ENCODE peak calls at places on chromosomes 13 and 19, in nine cellular contexts. J is GM12878, I is mesenteric fat pad, V is NCI-H2081, B is amniotic stem cell, K is tibial nerve, W is Right ventricle myocardium superior, L is A549, D is ACHN. E is an unnamed sample.

GRCh38 chr13:35484384-35484783 is 7.9 kb upstream of the MAB21L1 start:
- DNase-seq in B (no peak), J (no peak), L (no peak), K (no peak), V (no peak), W (no peak), I (no peak), D (no peak), E (no peak)

GRCh38 chr19:32675720-32676185 is at the start of gene RGS9BP:
- DNase-seq in B (peak), J (no peak), V (peak), D (peak), K (peak), I (peak), L (peak), W (peak), E (no peak)

GRCh38 chr19:12696366-12697335 is at the start of gene FBXW9:
- DNase-seq in I (peak), B (peak), W (peak), K (peak), D (peak), V (peak), L (peak), J (peak), E (peak)

GRCh38 chr13:102017248-102017647 is 384.6 kb downstream of the FGF14 start:
- DNase-seq in K (no peak), I (no peak), J (no peak), V (no peak), D (no peak), B (no peak), W (no peak), L (peak), E (no peak)

GRCh38 chr13:109180905-109181425 is 551.6 kb downstream of the MYO16 start:
- DNase-seq in B (peak), L (no peak), K (no peak), W (no peak), J (no peak), V (no peak), I (no peak), D (no peak), E (no peak)

GRCh38 chr19:43460362-43461016 is 4.9 kb downstream of the LYPD3 start:
- DNase-seq in K (no peak), I (no peak), L (no peak), J (no peak), B (no peak), D (no peak), V (no peak), W (no peak), E (no peak)

GRCh38 chr19:10122066-10122465 is 2.4 kb upstream of the EIF3G start:
- DNase-seq in B (peak), W (no peak), D (no peak), J (no peak), L (no peak), K (no peak), V (no peak), I (no peak), E (no peak)

GRCh38 chr13:109666656-109667448 is 119.5 kb downstream of the IRS2 start:
- DNase-seq in I (no peak), V (no peak), J (no peak), K (no peak), L (peak), W (no peak), B (no peak), D (peak), E (no peak)

GRCh38 chr19:13102666-13103584 is at the start of gene LYL1:
- DNase-seq in J (no peak), W (peak), V (no peak), D (no peak), I (peak), L (peak), K (no peak), B (no peak), E (no peak)

GRCh38 chr13:114315074-114315785 is 927 bp downstream of the CHAMP1 start:
- DNase-seq in K (no peak), W (no peak), J (no peak), V (no peak), L (no peak), I (no peak), D (no peak), B (no peak), E (no peak)

GRCh38 chr19:38173324-38174041 is 50.5 kb downstream of the DPF1 start:
- DNase-seq in I (no peak), V (peak), L (no peak), B (no peak), K (no peak), J (no peak), W (peak), D (peak), E (no peak)

GRCh38 chr13:35599385-35599784 is 122.9 kb upstream of the MAB21L1 start:
- DNase-seq in D (no peak), L (no peak), V (no peak), K (no peak), W (peak), J (no peak), I (no peak), B (no peak), E (no peak)

GRCh38 chr19:50313812-50314536 is 15.2 kb downstream of the KCNC3 start:
- DNase-seq in L (no peak), D (no peak), I (no peak), V (no peak), W (no peak), B (no peak), J (no peak), K (no peak), E (no peak)

GRCh38 chr19:33510728-33511255 is 10.8 kb downstream of the PEPD start:
- DNase-seq in B (no peak), W (no peak), D (no peak), K (no peak), J (no peak), V (no peak), I (no peak), L (no peak), E (no peak)

GRCh38 chr19:31670931-31671330 is 321.7 kb upstream of the TSHZ3 start:
- DNase-seq in I (no peak), W (no peak), J (no peak), D (no peak), B (no peak), K (no peak), V (no peak), L (no peak), E (no peak)

GRCh38 chr19:45154064-45154827 is 6.5 kb downstream of the NKPD1 start:
- DNase-seq in L (peak), I (no peak), D (peak), B (no peak), J (no peak), W (no peak), V (no peak), K (no peak), E (no peak)

GRCh38 chr19:19528721-19529490 is at the start of gene YJEFN3:
- DNase-seq in I (no peak), D (no peak), L (no peak), J (no peak), B (no peak), V (no peak), K (no peak), W (no peak), E (no peak)

GRCh38 chr13:23695711-23696512 is 125.7 kb downstream of the TNFRSF19 start:
- DNase-seq in K (no peak), V (no peak), W (peak), J (no peak), D (no peak), I (no peak), L (no peak), B (no peak), E (no peak)

GRCh38 chr19:13985771-13986347 is 20.3 kb downstream of the RFX1 start:
- DNase-seq in J (no peak), V (no peak), L (no peak), W (no peak), I (no peak), D (no peak), B (no peak), K (no peak), E (no peak)

GRCh38 chr19:49141352-49141751 is 13.8 kb downstream of the HRC start:
- DNase-seq in I (no peak), K (no peak), D (no peak), V (no peak), L (no peak), J (no peak), B (no peak), W (no peak), E (no peak)

GRCh38 chr13:41596190-41596589 is 138.8 kb downstream of the RGCC start:
- DNase-seq in L (no peak), B (no peak), V (no peak), D (no peak), J (no peak), K (no peak), W (no peak), I (no peak), E (no peak)

GRCh38 chr13:75405976-75406703 is 75.8 kb downstream of the TBC1D4 start:
- DNase-seq in B (no peak), J (no peak), L (no peak), I (no peak), V (no peak), K (no peak), D (no peak), W (no peak), E (no peak)

GRCh38 chr19:34215006-34215665 is 39.2 kb upstream of the GARRE1 start:
- DNase-seq in L (no peak), I (no peak), K (no peak), J (no peak), V (no peak), B (no peak), W (no peak), D (no peak), E (no peak)

GRCh38 chr19:33545209-33545981 is 23.8 kb upstream of the PEPD start:
- DNase-seq in W (peak), B (no peak), D (no peak), I (no peak), K (no peak), J (no peak), L (no peak), V (no peak), E (no peak)

GRCh38 chr13:100532090-100532766 is 56.4 kb downstream of the GGACT start:
- DNase-seq in V (no peak), B (no peak), D (no peak), I (no peak), W (peak), J (no peak), L (no peak), K (no peak), E (no peak)

GRCh38 chr13:41246969-41247750 is 16.2 kb downstream of the MTRF1 start:
- DNase-seq in W (no peak), D (no peak), B (no peak), I (no peak), K (no peak), L (no peak), J (no peak), V (no peak), E (no peak)

GRCh38 chr19:33770107-33770506 is 26.6 kb upstream of the KCTD15 start:
- DNase-seq in L (no peak), D (no peak), V (no peak), I (no peak), W (no peak), B (no peak), J (no peak), K (no peak), E (no peak)

GRCh38 chr19:32343550-32344262 is 1.7 kb upstream of the ZNF507 start:
- DNase-seq in V (no peak), B (no peak), L (peak), K (no peak), J (no peak), W (no peak), I (no peak), D (no peak), E (no peak)

GRCh38 chr13:74708629-74709028 is 574.4 kb upstream of the KLF12 start:
- DNase-seq in D (no peak), I (no peak), J (no peak), K (no peak), V (no peak), B (no peak), W (no peak), L (no peak), E (no peak)

GRCh38 chr19:29421186-29421525 is 104.6 kb upstream of the VSTM2B start:
- DNase-seq in V (no peak), J (no peak), W (no peak), K (no peak), B (no peak), D (no peak), I (no peak), L (no peak), E (no peak)

GRCh38 chr13:110557610-110558305 is 3.8 kb downstream of the RAB20 start:
- DNase-seq in D (no peak), B (no peak), W (no peak), L (no peak), V (no peak), J (no peak), I (no peak), K (no peak), E (no peak)

GRCh38 chr13:35712907-35713685 is 236.6 kb upstream of the MAB21L1 start:
- DNase-seq in K (no peak), L (no peak), I (no peak), J (no peak), W (no peak), B (peak), V (no peak), D (no peak), E (no peak)

GRCh38 chr19:49932731-49933131 is 3.4 kb upstream of the NUP62 start:
- DNase-seq in W (no peak), J (no peak), D (no peak), L (no peak), K (no peak), B (no peak), I (no peak), V (no peak), E (no peak)

GRCh38 chr19:40778865-40779284 is 828 bp downstream of the RAB4B start:
- DNase-seq in J (no peak), B (no peak), V (no peak), W (no peak), D (no peak), I (no peak), K (no peak), L (no peak), E (no peak)

GRCh38 chr13:73293902-73294523 is 235.2 kb downstream of the KLF5 start:
- DNase-seq in V (no peak), K (no peak), I (no peak), W (no peak), L (no peak), D (no peak), J (no peak), B (no peak), E (no peak)

GRCh38 chr13:108621421-108621820 is 8.0 kb upstream of the MYO16 start:
- DNase-seq in K (no peak), I (no peak), W (no peak), D (no peak), B (no peak), J (no peak), L (no peak), V (no peak), E (no peak)

GRCh38 chr13:113947321-113948033 is 26.4 kb downstream of the C13orf46 start:
- DNase-seq in D (no peak), I (no peak), B (no peak), L (peak), V (no peak), K (peak), W (peak), J (no peak), E (no peak)

GRCh38 chr13:49225358-49226042 is 5.4 kb downstream of the MLNR start:
- DNase-seq in B (no peak), K (no peak), D (no peak), L (no peak), J (no peak), V (no peak), W (no peak), I (no peak), E (no peak)

E was measured in D721Med.